ENCODE peak calls at places on chromosomes 1 and 21, in five cellular contexts. K is testis, I is neural progenitor cell, B is tibial artery, M is uterus. Y is an unnamed sample. For H3K9me3, the result is how much of the 10 kb centered on the place peaks cover.

GRCh38 chr1:83632906-83633305 is 366.0 kb downstream of the TTLL7 start:
- DNase-seq in M (no peak), K (no peak), B (no peak), I (no peak), Y (no peak)

GRCh38 chr1:59414406-59415133 is 117.7 kb downstream of the FGGY start:
- DNase-seq in K (no peak), I (no peak), M (no peak), B (no peak), Y (no peak)

GRCh38 chr1:20342294-20343148 is 51.8 kb downstream of the VWA5B1 start:
- DNase-seq in M (no peak), B (no peak), I (no peak), K (no peak), Y (no peak)

GRCh38 chr1:66335859-66336640 is 197.9 kb upstream of the SGIP1 start:
- DNase-seq in M (peak), B (peak), K (peak), I (no peak), Y (no peak)

GRCh38 chr1:19220991-19221390 is 10.9 kb upstream of the UBR4 start:
- DNase-seq in I (no peak), M (no peak), K (no peak), B (no peak), Y (no peak)

GRCh38 chr1:111275079-111275478 is 15.6 kb upstream of the CHIA start:
- DNase-seq in K (no peak), M (no peak), B (peak), I (no peak), Y (no peak)

GRCh38 chr1:207935166-207935583 is 24.2 kb upstream of the CD34 start:
- DNase-seq in I (no peak), B (no peak), K (no peak), M (no peak), Y (no peak)

GRCh38 chr1:226475112-226475511 is 67.2 kb upstream of the PARP1 start:
- DNase-seq in K (no peak), I (peak), M (no peak), B (no peak), Y (no peak)

GRCh38 chr1:157104598-157105293 is 5.1 kb upstream of the ETV3L start:
- DNase-seq in M (no peak), I (no peak), B (no peak), K (no peak), Y (no peak)

GRCh38 chr1:176029609-176030008 is 177.5 kb downstream of the COP1 start:
- DNase-seq in K (no peak), M (no peak), B (no peak), I (no peak), Y (no peak)

GRCh38 chr1:231694081-231694443 is 67.5 kb downstream of the DISC1 start:
- DNase-seq in B (no peak), M (no peak), I (no peak), K (no peak), Y (no peak)

GRCh38 chr1:54614558-54614957 is 8.8 kb downstream of the FAM151A start:
- DNase-seq in B (no peak), M (peak), I (no peak), K (no peak), Y (no peak)

GRCh38 chr21:17612565-17613241 is at the start of gene BTG3:
- DNase-seq in I (peak), K (peak), B (peak), M (peak), Y (peak)

GRCh38 chr1:102790997-102791396 is 317.3 kb downstream of the COL11A1 start:
- DNase-seq in I (no peak), K (no peak), B (no peak), M (no peak), Y (no peak)

GRCh38 chr1:113388017-113388620 is 2.2 kb upstream of the MAGI3 start:
- DNase-seq in K (no peak), M (no peak), B (no peak), I (no peak), Y (no peak)

GRCh38 chr1:224502459-224503160 is 68.0 kb upstream of the WDR26 start:
- DNase-seq in B (no peak), M (no peak), K (peak), I (peak), Y (no peak)

GRCh38 chr1:210123924-210124589 is 108.5 kb upstream of the SERTAD4 start:
- DNase-seq in K (no peak), B (no peak), I (no peak), M (no peak), Y (no peak)

GRCh38 chr1:67685558-67686271 is 714 bp downstream of the GADD45A start:
- DNase-seq in B (peak), M (peak), K (peak), I (peak), Y (no peak)

GRCh38 chr1:972726-973458 is 6.6 kb downstream of the PLEKHN1 start:
- DNase-seq in B (no peak), M (no peak), K (no peak), I (no peak), Y (no peak)

GRCh38 chr1:230977781-230978490 is 725 bp downstream of the TTC13 start:
- DNase-seq in M (peak), K (peak), B (no peak), I (peak), Y (no peak)

GRCh38 chr1:47262787-47263413 is 30.9 kb upstream of the TAL1 start:
- DNase-seq in M (no peak), I (peak), K (peak), B (no peak), Y (peak)

GRCh38 chr1:244369256-244370057 is 82.3 kb downstream of the ADSS2 start:
- DNase-seq in K (no peak), M (no peak), I (no peak), B (no peak), Y (no peak)

GRCh38 chr1:172529304-172529703 is 3.6 kb upstream of the SUCO start:
- DNase-seq in B (no peak), M (no peak), K (no peak), I (no peak), Y (no peak)

GRCh38 chr1:9651565-9652378 is at the start of gene PIK3CD:
- DNase-seq in K (peak), B (no peak), M (no peak), I (peak), Y (no peak)

GRCh38 chr1:213984387-213985180 is 3.2 kb upstream of the PROX1 start:
- DNase-seq in M (no peak), B (no peak), K (no peak), I (peak), Y (no peak)

GRCh38 chr1:33928256-33928655 is 64.4 kb downstream of the HMGB4 start:
- DNase-seq in I (no peak), K (no peak), M (no peak), B (no peak), Y (no peak)

GRCh38 chr1:11784993-11785769 is 20.6 kb downstream of the MTHFR start:
- DNase-seq in B (peak), M (peak), K (peak), I (peak), Y (peak)

GRCh38 chr1:156004843-156005593 is 15.7 kb downstream of the SSR2 start:
- DNase-seq in I (no peak), M (no peak), B (no peak), K (no peak), Y (no peak)

GRCh38 chr21:41865002-41865777 is 14.0 kb downstream of the PRDM15 start:
- DNase-seq in M (no peak), I (no peak), B (peak), K (no peak), Y (no peak)

GRCh38 chr1:226511296-226511695 is 37.3 kb upstream of the STUM start:
- DNase-seq in I (no peak), B (no peak), K (no peak), M (no peak), Y (no peak)

GRCh38 chr1:1051127-1051810 is 22.8 kb downstream of the RNF223 start:
- DNase-seq in M (no peak), K (no peak), B (no peak), I (no peak), Y (no peak)

GRCh38 chr1:110283677-110284076 is 55.5 kb upstream of the RBM15 start:
- DNase-seq in M (no peak), K (no peak), I (no peak), B (no peak), Y (no peak)

GRCh38 chr1:184982002-184982954 is 8.0 kb upstream of the NIBAN1 start:
- DNase-seq in I (peak), B (peak), K (peak), M (peak), Y (no peak)

GRCh38 chr1:204098683-204099082 is 25.8 kb downstream of the SOX13 start:
- DNase-seq in M (no peak), K (no peak), I (no peak), B (no peak), Y (no peak)

GRCh38 chr1:78854556-78854955 is 152.0 kb downstream of the ADGRL4 start:
- DNase-seq in I (no peak), K (no peak), M (no peak), B (no peak), Y (no peak)

GRCh38 chr1:4087530-4088420 is 187.7 kb upstream of the C1orf174 start:
- DNase-seq in I (no peak), M (no peak), B (peak), K (no peak), Y (no peak)

GRCh38 chr1:86916752-86917151 is 2.3 kb downstream of the HS2ST1 start:
- DNase-seq in I (no peak), B (no peak), M (no peak), K (no peak), Y (no peak)

GRCh38 chr1:19824541-19824940 is 9.5 kb upstream of the RNF186 start:
- DNase-seq in M (no peak), I (no peak), K (no peak), B (no peak), Y (no peak)

GRCh38 chr1:32971576-32971975 is 7.0 kb upstream of the RNF19B start:
- DNase-seq in B (no peak), I (no peak), M (no peak), K (no peak), Y (no peak)

GRCh38 chr1:84257617-84258016 is 43.9 kb upstream of the SAMD13 start:
- DNase-seq in I (no peak), B (no peak), M (no peak), K (no peak), Y (no peak)

DNA sequence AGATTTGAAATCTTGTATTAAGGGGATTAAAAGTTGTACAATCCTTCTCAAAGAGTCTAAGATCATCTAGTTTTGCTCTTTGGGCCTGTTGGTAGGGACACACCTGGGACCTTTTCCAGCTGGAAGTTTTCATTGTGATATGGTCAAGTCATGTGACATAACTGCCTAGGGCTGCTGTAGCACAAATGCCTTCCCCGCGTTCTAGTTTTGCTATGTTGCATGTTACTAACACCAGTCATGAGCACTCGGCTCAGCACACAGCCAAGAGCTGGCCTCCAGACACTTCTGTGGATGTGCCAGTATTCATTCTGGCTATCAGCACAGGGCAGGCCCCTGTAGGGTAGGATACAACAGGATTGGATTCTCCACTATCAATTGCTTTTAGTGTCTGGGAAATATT is 14.6 kb upstream of the FLG2 start:
- DNase-seq in I (no peak), K (no peak), B (no peak), M (no peak), Y (no peak)
- H3K9me3 ChIP-seq in I (under half), K (under half), B (under half), M (under half), Y (under half)

DNA sequence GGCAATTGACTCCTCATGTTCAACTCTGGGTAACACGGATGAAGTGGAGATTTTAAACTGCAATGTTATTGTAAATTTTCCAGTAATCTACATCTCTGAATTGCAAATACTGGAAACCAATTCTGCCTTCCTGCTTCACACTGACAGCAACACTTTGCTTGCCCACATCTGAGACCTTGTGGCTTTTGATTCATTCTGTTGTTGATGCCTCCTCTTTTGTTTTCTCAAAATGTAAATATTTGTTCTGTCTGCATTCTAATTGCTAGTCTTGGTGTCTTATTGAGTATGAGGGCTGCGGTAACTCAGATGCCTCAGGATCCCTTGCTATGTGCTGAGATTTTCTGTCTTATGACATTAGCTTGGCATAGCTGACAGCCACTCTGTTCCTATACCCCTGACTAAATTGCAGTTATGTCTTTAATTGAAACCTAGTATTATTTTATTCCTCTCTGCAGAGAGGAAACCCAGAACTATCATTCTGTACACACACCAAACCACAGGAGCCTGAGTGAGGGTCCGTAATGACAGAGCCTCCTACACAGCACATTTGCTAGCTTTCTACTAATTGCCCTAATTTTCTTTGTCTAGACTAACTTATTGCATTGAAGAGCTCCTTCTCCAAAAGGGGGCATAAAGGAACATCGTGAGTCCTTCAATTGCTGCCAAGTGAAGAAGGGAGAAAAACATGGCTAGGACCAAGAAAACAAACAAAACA is 72.1 kb downstream of the GREM2 start:
- DNase-seq in K (no peak), I (no peak), M (no peak), B (no peak), Y (no peak)
- H3K4me3 ChIP-seq in K (no peak), I (no peak), M (no peak), B (no peak), Y (no peak)

GRCh38 chr1:2956571-2956970 is 64.7 kb upstream of the ACTRT2 start:
- DNase-seq in K (no peak), I (no peak), M (no peak), B (no peak), Y (no peak)

GRCh38 chr1:2953688-2954285 is 67.5 kb upstream of the ACTRT2 start:
- DNase-seq in K (no peak), M (no peak), I (no peak), B (no peak), Y (no peak)

GRCh38 chr1:2955652-2956051 is 65.6 kb upstream of the ACTRT2 start:
- DNase-seq in K (no peak), B (no peak), I (no peak), M (no peak), Y (no peak)

GRCh38 chr1:2961081-2961480 is 60.2 kb upstream of the ACTRT2 start:
- DNase-seq in M (no peak), I (no peak), K (no peak), B (peak), Y (no peak)

GRCh38 chr1:2957329-2957728 is 63.9 kb upstream of the ACTRT2 start:
- DNase-seq in M (no peak), I (no peak), K (no peak), B (no peak), Y (no peak)
- H3K9me3 ChIP-seq in M (under half), I (under half), K (under half), B (under half), Y (under half)

DNA sequence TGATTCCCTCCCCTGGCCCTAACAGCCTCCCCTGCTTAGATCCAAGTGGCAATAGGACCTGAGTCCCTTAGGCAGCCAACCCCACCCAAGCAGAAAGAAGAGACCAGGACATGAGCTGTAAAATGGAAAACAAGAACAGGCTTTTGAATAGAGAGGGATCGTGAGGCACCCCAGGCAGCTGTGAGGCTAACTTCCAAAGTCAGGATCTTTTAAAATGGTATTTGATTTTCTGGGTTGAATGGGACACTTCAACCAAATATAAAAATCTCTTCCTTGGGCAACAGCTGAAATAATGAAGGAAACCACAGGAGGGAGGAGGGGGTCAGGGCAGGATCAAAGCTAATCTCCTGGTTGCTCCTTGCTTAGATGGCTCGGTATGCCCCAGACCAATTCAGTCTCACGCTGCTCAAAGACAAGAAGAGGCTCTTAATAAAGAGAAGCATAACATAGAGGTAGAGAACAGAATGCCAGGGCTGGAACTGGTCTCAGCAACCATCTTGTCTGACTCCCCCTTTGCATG is 28.6 kb upstream of the AVPR1B start:
- DNase-seq in I (peak), M (no peak), K (no peak), B (no peak), Y (no peak)
- H3K4me3 ChIP-seq in I (no peak), M (no peak), K (no peak), B (no peak), Y (no peak)

GRCh38 chr1:247864644-247865043 is 7.7 kb downstream of the TRIM58 start:
- DNase-seq in M (no peak), I (no peak), K (no peak), B (no peak), Y (no peak)
- H3K9me3 ChIP-seq in M (under half), I (under half), K (under half), B (under half), Y (under half)

GRCh38 chr1:241637604-241638003 is 2.6 kb downstream of the CHML start:
- DNase-seq in I (peak), M (no peak), B (no peak), K (no peak), Y (no peak)

GRCh38 chr1:241635556-241636179 is 4.5 kb downstream of the CHML start:
- DNase-seq in M (no peak), B (no peak), K (no peak), I (no peak), Y (no peak)

GRCh38 chr1:241636291-241636690 is 3.9 kb downstream of the CHML start:
- DNase-seq in K (no peak), M (no peak), I (no peak), B (no peak), Y (no peak)

GRCh38 chr1:241638091-241638682 is 2.0 kb downstream of the CHML start:
- DNase-seq in M (no peak), K (no peak), B (no peak), I (no peak), Y (no peak)

DNA sequence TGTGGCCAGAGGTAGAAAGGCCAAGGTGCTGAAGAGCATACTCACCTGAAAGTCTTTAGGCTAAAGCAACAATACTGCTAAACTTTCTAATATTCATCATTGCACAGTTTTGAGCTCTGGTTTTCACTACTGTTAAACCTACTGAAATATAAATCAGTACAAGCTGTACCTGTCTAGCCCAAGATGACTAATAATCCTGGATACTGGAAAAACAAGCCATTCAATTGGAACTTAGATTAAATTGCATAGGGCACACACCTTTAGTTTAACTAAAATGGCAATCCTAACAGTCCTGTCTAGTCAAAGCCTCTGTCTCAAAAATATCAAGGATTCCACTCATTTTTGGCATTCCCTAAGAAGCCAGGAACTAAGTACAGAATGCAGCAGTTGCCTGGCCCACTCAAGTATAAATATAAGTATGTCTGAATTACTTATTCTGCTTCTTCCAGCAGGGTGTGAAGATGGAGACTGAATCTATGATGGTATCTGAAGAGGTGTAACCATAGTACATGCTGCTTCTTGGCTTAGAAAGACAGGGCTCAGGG is 3.1 kb downstream of the CHML start:
- DNase-seq in B (no peak), M (no peak), K (no peak), I (no peak), Y (no peak)
- H3K4me3 ChIP-seq in B (no peak), M (no peak), K (no peak), I (peak), Y (no peak)

GRCh38 chr1:247056071-247056470 is 22.5 kb downstream of the ZNF670 start:
- DNase-seq in K (no peak), B (no peak), I (no peak), M (no peak), Y (no peak)
- H3K9me3 ChIP-seq in K (under half), B (under half), I (half or more), M (under half), Y (under half)

GRCh38 chr1:179295356-179295755 is 1.8 kb downstream of the SOAT1 start:
- DNase-seq in M (no peak), I (no peak), K (no peak), B (no peak), Y (no peak)
- H3K4me3 ChIP-seq in M (no peak), I (no peak), K (peak), B (no peak), Y (no peak)

Y was measured in iPS DF 6.9.